ENCODE peak calls at places on chromosome 3, in five cellular contexts. One of them, this sample, is unnamed.

GRCh38 chr3:115228266-115228665 is 81.2 kb upstream of the ZBTB20 start:
- DNase-seq in stomach: no peak
- DNase-seq in K562: no peak
- DNase-seq in tibial nerve: no peak
- DNase-seq in prostate gland: no peak
- DNase-seq in this sample: no peak

GRCh38 chr3:114376516-114376915 is 82.7 kb downstream of the TIGIT start:
- DNase-seq in stomach: no peak
- DNase-seq in K562: no peak
- DNase-seq in tibial nerve: no peak
- DNase-seq in prostate gland: no peak
- DNase-seq in this sample: no peak

GRCh38 chr3:126266291-126266840 is 86.0 kb upstream of the ALDH1L1 start:
- DNase-seq in stomach: peak; percentile 87
- DNase-seq in K562: no peak
- DNase-seq in tibial nerve: peak; percentile 49
- DNase-seq in prostate gland: peak; percentile 60
- DNase-seq in this sample: no peak

GRCh38 chr3:157475921-157476395 is 27.3 kb downstream of the VEPH1 start:
- DNase-seq in stomach: no peak
- DNase-seq in K562: no peak
- DNase-seq in tibial nerve: no peak
- DNase-seq in prostate gland: no peak
- DNase-seq in this sample: no peak

GRCh38 chr3:16801698-16802097 is 83.1 kb upstream of the PLCL2 start:
- DNase-seq in stomach: no peak
- DNase-seq in K562: no peak
- DNase-seq in tibial nerve: no peak
- DNase-seq in prostate gland: no peak
- DNase-seq in this sample: no peak

GRCh38 chr3:137572931-137573330 is 191.2 kb upstream of the SOX14 start:
- DNase-seq in stomach: no peak
- DNase-seq in K562: no peak
- DNase-seq in tibial nerve: no peak
- DNase-seq in prostate gland: no peak
- DNase-seq in this sample: no peak

GRCh38 chr3:37671926-37672325 is 189.8 kb upstream of the CTDSPL start:
- DNase-seq in stomach: no peak
- DNase-seq in K562: no peak
- DNase-seq in tibial nerve: no peak
- DNase-seq in prostate gland: no peak
- DNase-seq in this sample: no peak

GRCh38 chr3:72675243-72675642 is 173.0 kb downstream of the SHQ1 start:
- DNase-seq in stomach: no peak
- DNase-seq in K562: no peak
- DNase-seq in tibial nerve: no peak
- DNase-seq in prostate gland: no peak
- DNase-seq in this sample: no peak

GRCh38 chr3:118108769-118109168 is 925.9 kb downstream of the IGSF11 start:
- DNase-seq in stomach: no peak
- DNase-seq in K562: no peak
- DNase-seq in tibial nerve: no peak
- DNase-seq in prostate gland: no peak
- DNase-seq in this sample: no peak

GRCh38 chr3:16406579-16406978 is 106.9 kb downstream of the RFTN1 start:
- DNase-seq in stomach: no peak
- DNase-seq in K562: no peak
- DNase-seq in tibial nerve: no peak
- DNase-seq in prostate gland: no peak
- DNase-seq in this sample: no peak

GRCh38 chr3:16090013-16090412 is 84.5 kb upstream of the GALNT15 start:
- DNase-seq in stomach: no peak
- DNase-seq in K562: no peak
- DNase-seq in tibial nerve: no peak
- DNase-seq in prostate gland: no peak
- DNase-seq in this sample: no peak

GRCh38 chr3:196063456-196063855 is 18.4 kb downstream of the TFRC start:
- DNase-seq in stomach: no peak
- DNase-seq in K562: no peak
- DNase-seq in tibial nerve: no peak
- DNase-seq in prostate gland: no peak
- DNase-seq in this sample: no peak

GRCh38 chr3:152352559-152352958 is 83.8 kb downstream of the MBNL1 start:
- DNase-seq in stomach: no peak
- DNase-seq in K562: no peak
- DNase-seq in tibial nerve: no peak
- DNase-seq in prostate gland: no peak
- DNase-seq in this sample: no peak

GRCh38 chr3:105413356-105413887 is 46.7 kb downstream of the ALCAM start:
- DNase-seq in stomach: no peak
- DNase-seq in K562: no peak
- DNase-seq in tibial nerve: no peak
- DNase-seq in prostate gland: no peak
- DNase-seq in this sample: no peak

GRCh38 chr3:172125963-172126403 is 86.6 kb downstream of the FNDC3B start:
- DNase-seq in stomach: peak; percentile 73
- DNase-seq in K562: no peak
- DNase-seq in tibial nerve: no peak
- DNase-seq in prostate gland: peak; percentile 69
- DNase-seq in this sample: no peak

GRCh38 chr3:114336122-114336697 is 42.4 kb downstream of the TIGIT start:
- DNase-seq in stomach: no peak
- DNase-seq in K562: no peak
- DNase-seq in tibial nerve: no peak
- DNase-seq in prostate gland: no peak
- DNase-seq in this sample: no peak

GRCh38 chr3:126102011-126102410 is 18.1 kb upstream of the SLC41A3 start:
- DNase-seq in stomach: no peak
- DNase-seq in K562: no peak
- DNase-seq in tibial nerve: no peak
- DNase-seq in prostate gland: no peak
- DNase-seq in this sample: peak; percentile 64

GRCh38 chr3:180036678-180037455 is at the start of gene PEX5L:
- DNase-seq in stomach: peak; percentile 44
- DNase-seq in K562: no peak
- DNase-seq in tibial nerve: no peak
- DNase-seq in prostate gland: no peak
- DNase-seq in this sample: no peak

GRCh38 chr3:44762170-44762677 is 630 bp downstream of the KIF15 start:
- DNase-seq in stomach: no peak
- DNase-seq in K562: no peak
- DNase-seq in tibial nerve: no peak
- DNase-seq in prostate gland: no peak
- DNase-seq in this sample: no peak

GRCh38 chr3:27633224-27633545 is 88.9 kb downstream of the EOMES start:
- DNase-seq in stomach: no peak
- DNase-seq in K562: no peak
- DNase-seq in tibial nerve: no peak
- DNase-seq in prostate gland: no peak
- DNase-seq in this sample: no peak

GRCh38 chr3:58084788-58085543 is 76.7 kb downstream of the FLNB start:
- DNase-seq in stomach: no peak
- DNase-seq in K562: peak; percentile 25
- DNase-seq in tibial nerve: no peak
- DNase-seq in prostate gland: no peak
- DNase-seq in this sample: no peak

GRCh38 chr3:139629033-139629432 is 48.7 kb downstream of the NMNAT3 start:
- DNase-seq in stomach: no peak
- DNase-seq in K562: no peak
- DNase-seq in tibial nerve: no peak
- DNase-seq in prostate gland: no peak
- DNase-seq in this sample: no peak

GRCh38 chr3:73926360-73927202 is 301.8 kb upstream of the PDZRN3 start:
- DNase-seq in stomach: no peak
- DNase-seq in K562: no peak
- DNase-seq in tibial nerve: no peak
- DNase-seq in prostate gland: no peak
- DNase-seq in this sample: no peak

GRCh38 chr3:13015286-13016082 is 57.7 kb downstream of the IQSEC1 start:
- DNase-seq in stomach: peak; percentile 41
- DNase-seq in K562: no peak
- DNase-seq in tibial nerve: no peak
- DNase-seq in prostate gland: no peak
- DNase-seq in this sample: no peak

GRCh38 chr3:151044706-151045105 is 40.8 kb upstream of the MED12L start:
- DNase-seq in stomach: no peak
- DNase-seq in K562: no peak
- DNase-seq in tibial nerve: no peak
- DNase-seq in prostate gland: no peak
- DNase-seq in this sample: no peak

GRCh38 chr3:132979606-132980005 is 58.6 kb upstream of the TMEM108 start:
- DNase-seq in stomach: no peak
- DNase-seq in K562: no peak
- DNase-seq in tibial nerve: no peak
- DNase-seq in prostate gland: no peak
- DNase-seq in this sample: no peak

GRCh38 chr3:44992555-44993470 is 16.8 kb downstream of the EXOSC7 start:
- DNase-seq in stomach: no peak
- DNase-seq in K562: peak; percentile 63
- DNase-seq in tibial nerve: no peak
- DNase-seq in prostate gland: no peak
- DNase-seq in this sample: no peak

GRCh38 chr3:131704084-131704483 is 201.3 kb upstream of the MRPL3 start:
- DNase-seq in stomach: no peak
- DNase-seq in K562: no peak
- DNase-seq in tibial nerve: no peak
- DNase-seq in prostate gland: no peak
- DNase-seq in this sample: no peak

GRCh38 chr3:129917423-129918007 is 24.0 kb upstream of the TMCC1 start:
- DNase-seq in stomach: no peak
- DNase-seq in K562: no peak
- DNase-seq in tibial nerve: no peak
- DNase-seq in prostate gland: no peak
- DNase-seq in this sample: no peak
- H3K9me3 ChIP-seq in stomach: peaks cover 35% of the 10 kb centered on the region
- H3K9me3 ChIP-seq in K562: peaks cover 3% of the 10 kb centered on the region
- H3K9me3 ChIP-seq in tibial nerve: peaks cover 17% of the 10 kb centered on the region
- H3K9me3 ChIP-seq in prostate gland: no peaks in the 10 kb centered on the region
- H3K9me3 ChIP-seq in this sample: peaks cover 13% of the 10 kb centered on the region

GRCh38 chr3:8966820-8967348 is 3.6 kb upstream of the RAD18 start:
- DNase-seq in stomach: no peak
- DNase-seq in K562: no peak
- DNase-seq in tibial nerve: no peak
- DNase-seq in prostate gland: no peak
- DNase-seq in this sample: no peak

GRCh38 chr3:8962226-8962861 is 928 bp downstream of the RAD18 start:
- DNase-seq in stomach: no peak
- DNase-seq in K562: no peak
- DNase-seq in tibial nerve: no peak
- DNase-seq in prostate gland: no peak
- DNase-seq in this sample: no peak

GRCh38 chr3:8966150-8966819 is 3.0 kb upstream of the RAD18 start:
- DNase-seq in stomach: no peak
- DNase-seq in K562: no peak
- DNase-seq in tibial nerve: no peak
- DNase-seq in prostate gland: no peak
- DNase-seq in this sample: no peak

GRCh38 chr3:8964436-8965370 is 1.4 kb upstream of the RAD18 start:
- DNase-seq in stomach: peak; percentile 47
- DNase-seq in K562: no peak
- DNase-seq in tibial nerve: no peak
- DNase-seq in prostate gland: peak; percentile 79
- DNase-seq in this sample: no peak

DNA sequence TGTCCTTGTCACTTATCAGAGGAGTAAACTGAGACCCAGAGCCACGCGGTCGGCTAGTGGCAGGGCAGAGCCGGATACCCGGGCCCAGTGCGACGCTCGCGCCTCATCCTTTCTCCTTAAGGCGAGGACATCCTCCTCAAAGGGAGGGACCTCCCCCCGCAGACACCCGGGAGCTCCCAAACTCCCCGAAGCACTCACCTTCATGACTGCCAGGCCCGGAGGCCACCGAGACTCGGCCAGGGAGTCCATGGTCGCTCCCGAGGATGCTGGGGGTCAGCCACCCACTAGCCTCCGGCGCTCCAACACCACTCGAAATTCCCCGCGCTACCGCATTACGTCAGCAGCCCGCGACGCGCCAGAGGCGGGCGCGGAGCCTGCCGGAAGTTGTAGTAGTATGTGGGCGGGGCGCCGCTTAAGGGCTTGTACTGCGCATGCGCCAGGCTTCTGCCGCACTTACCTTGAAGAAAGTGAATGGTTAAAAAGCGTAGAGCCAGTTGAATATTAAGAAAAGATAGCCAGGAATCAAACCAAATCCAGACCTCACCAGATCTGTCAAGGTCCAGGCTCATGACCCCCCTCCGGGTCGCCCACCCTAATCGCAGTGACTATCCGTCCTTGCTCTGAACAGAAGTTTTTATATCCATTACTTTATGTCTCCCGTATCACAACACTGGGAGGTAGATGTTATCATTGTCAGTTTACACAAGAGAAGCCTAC is at the start of gene RAD18:
- DNase-seq in stomach: peak; percentile 94
- DNase-seq in K562: peak; percentile 98
- DNase-seq in tibial nerve: peak; percentile 86
- DNase-seq in prostate gland: peak; percentile 85
- DNase-seq in this sample: no peak
- TF ChIP-seq POLR2A in stomach: no peak
- TF ChIP-seq POLR2A in K562: peak; percentile 84
- TF ChIP-seq POLR2A in tibial nerve: no peak
- TF ChIP-seq POLR2A in prostate gland: peak; percentile 36
- TF ChIP-seq POLR2A in this sample: no peak

DNA sequence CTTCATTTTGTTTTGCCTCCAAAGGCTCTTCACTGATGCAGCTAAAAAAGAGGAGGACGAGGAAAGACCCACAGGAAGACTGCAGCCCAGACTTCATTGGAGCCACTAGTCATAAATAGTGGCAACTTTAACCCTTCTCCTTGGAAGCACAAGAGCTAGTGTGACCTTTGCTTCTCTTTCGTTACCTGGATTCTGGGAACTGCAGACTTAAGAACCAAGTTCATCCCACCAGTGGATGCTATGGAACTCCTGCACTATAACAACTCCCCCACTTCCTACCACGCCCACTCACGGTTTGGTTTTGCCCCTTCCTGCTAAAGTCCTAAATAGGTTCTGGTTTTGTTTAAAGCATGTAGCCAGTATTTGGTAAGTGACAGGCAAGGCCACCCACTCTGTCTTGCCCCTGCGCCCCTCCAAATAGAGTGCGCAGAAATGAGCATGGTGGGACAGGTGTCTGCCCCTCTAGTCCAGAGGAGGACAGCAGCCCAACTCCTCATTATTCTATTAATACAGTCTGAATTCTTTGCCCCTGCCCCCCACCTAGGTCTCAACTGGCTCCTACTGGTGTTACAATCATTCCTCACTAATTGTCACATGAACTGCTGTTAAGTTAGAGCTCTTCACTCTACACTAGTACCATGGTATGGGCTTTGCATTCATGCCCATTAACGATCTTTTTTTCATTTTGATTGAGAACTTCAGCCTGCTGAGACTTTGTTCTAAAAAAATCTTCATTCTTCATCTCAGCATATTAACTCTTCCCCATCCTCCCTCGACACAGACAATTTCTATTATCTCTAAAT is 504.6 kb downstream of the FOXP1 start:
- DNase-seq in stomach: no peak
- DNase-seq in K562: no peak
- DNase-seq in tibial nerve: no peak
- DNase-seq in prostate gland: no peak
- DNase-seq in this sample: no peak
- H3K9me3 ChIP-seq in stomach: no peaks in the 10 kb centered on the region
- H3K9me3 ChIP-seq in K562: no peaks in the 10 kb centered on the region
- H3K9me3 ChIP-seq in tibial nerve: no peaks in the 10 kb centered on the region
- H3K9me3 ChIP-seq in prostate gland: no peaks in the 10 kb centered on the region
- H3K9me3 ChIP-seq in this sample: no peaks in the 10 kb centered on the region

GRCh38 chr3:195031574-195032003 is 239.4 kb downstream of the XXYLT1 start:
- DNase-seq in stomach: no peak
- DNase-seq in K562: no peak
- DNase-seq in tibial nerve: no peak
- DNase-seq in prostate gland: no peak
- DNase-seq in this sample: no peak
- TF ChIP-seq POLR2A in stomach: no peak
- TF ChIP-seq POLR2A in K562: no peak
- TF ChIP-seq POLR2A in tibial nerve: no peak
- TF ChIP-seq POLR2A in prostate gland: no peak
- TF ChIP-seq POLR2A in this sample: no peak